ENCODE peak calls at places on chromosomes 16 and 17, in five cellular contexts. X, U, B, H and V are unnamed samples.

GRCh38 chr16:85752511-85753420 is 1.9 kb upstream of the C16orf74 start:
- DNase-seq in X (no peak), U (no peak), B (no peak), H (no peak), V (no peak)

GRCh38 chr17:33013596-33014375 is 22.1 kb downstream of the SPACA3 start:
- DNase-seq in X (no peak), U (no peak), B (no peak), H (peak; percentile 69), V (peak; percentile 57)

GRCh38 chr16:58451945-58452401 is 48.0 kb upstream of the NDRG4 start:
- DNase-seq in X (no peak), U (peak; percentile 90), B (no peak), H (no peak), V (no peak)

GRCh38 chr17:74873036-74873873 is 461 bp upstream of the FDXR start:
- DNase-seq in X (peak; percentile 100), U (peak; percentile 100), B (peak; percentile 99), H (peak; percentile 100), V (peak; percentile 99)

GRCh38 chr17:48378238-48378637 is 51.8 kb downstream of the SKAP1 start:
- DNase-seq in X (no peak), U (no peak), B (no peak), H (no peak), V (no peak)

GRCh38 chr16:84836234-84836647 is 16.5 kb downstream of the CRISPLD2 start:
- DNase-seq in X (peak; percentile 100), U (peak; percentile 39), B (peak; percentile 72), H (peak; percentile 92), V (no peak)

GRCh38 chr16:82834156-82834758 is 207.5 kb downstream of the CDH13 start:
- DNase-seq in X (peak; percentile 25), U (no peak), B (no peak), H (no peak), V (no peak)

GRCh38 chr17:62996221-62996620 is 30.2 kb downstream of the TANC2 start:
- DNase-seq in X (no peak), U (no peak), B (no peak), H (no peak), V (no peak)

GRCh38 chr17:37194208-37194607 is 181.6 kb upstream of the C17orf78 start:
- DNase-seq in X (no peak), U (peak; percentile 24), B (no peak), H (no peak), V (no peak)

GRCh38 chr16:65323655-65324237 is 201.9 kb upstream of the CDH11 start:
- DNase-seq in X (no peak), U (no peak), B (no peak), H (no peak), V (no peak)

GRCh38 chr16:20773679-20774078 is 9.9 kb downstream of the ACSM3 start:
- DNase-seq in X (no peak), U (no peak), B (no peak), H (no peak), V (no peak)

GRCh38 chr16:20774703-20775362 is 11.0 kb downstream of the ACSM3 start:
- DNase-seq in X (peak; percentile 47), U (peak; percentile 77), B (no peak), H (no peak), V (no peak)
- TF ChIP-seq CTCF in X (peak; percentile 87), U (peak; percentile 58), B (peak; percentile 12), H (no peak), V (peak; percentile 74)

DNA sequence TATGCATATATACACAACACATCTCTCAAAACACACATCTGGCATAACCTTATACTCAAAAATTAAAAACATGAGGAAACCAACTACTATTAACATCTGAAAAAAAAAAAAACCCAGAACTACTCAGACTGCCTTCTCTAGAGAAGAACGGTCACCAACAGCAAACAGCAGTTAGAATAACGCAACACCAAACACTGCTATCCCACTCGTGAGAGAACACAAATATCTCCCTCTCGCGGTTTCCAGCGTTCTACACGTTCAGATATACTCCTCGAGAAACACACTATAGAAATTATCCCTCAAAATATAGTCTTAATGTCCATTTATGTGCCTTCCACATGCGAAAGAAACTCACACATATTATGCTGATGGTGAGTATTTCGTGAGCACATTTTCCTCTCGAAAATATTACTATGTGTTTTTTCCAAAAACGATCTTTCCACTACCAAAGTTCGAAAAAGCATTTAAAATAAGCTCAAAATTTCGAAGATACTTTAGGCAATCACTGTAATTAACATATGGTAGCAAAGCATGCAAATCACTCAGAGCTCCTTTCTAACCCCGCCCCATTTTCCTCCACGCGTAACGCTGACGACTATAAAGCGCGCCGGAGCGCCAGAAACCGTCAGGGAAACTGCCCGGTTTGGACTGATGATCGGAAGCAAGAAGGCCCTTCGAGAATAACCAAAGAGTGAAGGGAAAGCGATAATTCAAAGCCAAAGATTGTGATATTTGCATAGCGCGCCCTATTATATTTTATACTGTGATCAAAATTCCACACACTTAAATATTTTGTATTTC is 60.1 kb downstream of the TEX14 start:
- DNase-seq in X (peak; percentile 99), U (peak; percentile 98), B (peak; percentile 68), H (peak; percentile 99), V (peak; percentile 93)
- TF ChIP-seq CTCF in X (no peak), U (peak; percentile 40), B (no peak), H (no peak), V (peak; percentile 59)

DNA sequence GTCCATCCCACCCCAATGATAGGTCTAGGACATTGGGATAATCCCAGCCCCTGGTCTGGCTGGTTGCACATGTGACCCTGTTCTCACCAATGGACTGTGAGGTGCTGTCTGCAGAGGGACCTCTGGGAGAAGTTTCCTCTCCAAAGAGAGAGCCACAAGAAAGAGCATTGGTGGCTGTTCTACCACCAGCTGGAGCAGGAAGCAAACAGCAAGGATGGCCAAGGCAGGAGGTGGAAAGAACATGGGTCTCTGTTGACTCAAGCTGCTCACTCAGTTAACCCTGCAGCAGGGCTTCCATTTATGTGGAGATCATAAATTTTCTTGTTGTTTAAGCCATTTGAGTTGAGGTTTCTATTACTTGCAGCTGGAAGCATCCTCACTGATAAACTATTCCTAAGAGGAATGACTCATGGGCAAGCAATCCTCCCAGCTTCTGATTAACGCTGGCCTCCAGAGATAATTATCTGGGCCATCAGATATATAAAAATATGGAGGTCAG is 52.5 kb downstream of the CYB5B start:
- DNase-seq in X (peak; percentile 90), U (peak; percentile 73), B (no peak), H (peak; percentile 42), V (peak; percentile 42)
- TF ChIP-seq CTCF in X (no peak), U (no peak), B (no peak), H (no peak), V (no peak)

GRCh38 chr17:28744802-28745051 is 916 bp downstream of the TRAF4 start:
- DNase-seq in X (no peak), U (no peak), B (no peak), H (no peak), V (no peak)

GRCh38 chr17:28741358-28742349 is 2.2 kb upstream of the TRAF4 start:
- DNase-seq in X (no peak), U (no peak), B (no peak), H (no peak), V (no peak)

GRCh38 chr17:28745052-28745776 is 1.4 kb downstream of the TRAF4 start:
- DNase-seq in X (peak; percentile 64), U (peak; percentile 64), B (no peak), H (no peak), V (peak; percentile 80)

GRCh38 chr17:28744104-28744801 is 442 bp downstream of the TRAF4 start:
- DNase-seq in X (peak; percentile 40), U (peak; percentile 81), B (no peak), H (no peak), V (peak; percentile 89)

GRCh38 chr17:28743243-28744103 is at the start of gene TRAF4:
- DNase-seq in X (peak; percentile 95), U (peak; percentile 93), B (no peak), H (peak; percentile 94), V (peak; percentile 85)
- TF ChIP-seq CTCF in X (peak; percentile 11), U (peak; percentile 41), B (no peak), H (no peak), V (peak; percentile 38)